ENCODE peak calls at places on chromosomes 5 and 9, in nine cellular contexts. L is HCT116, B is HepG2, R is sigmoid colon, I is GM12892, O is SK-N-MC, Q is GM12878, P is K562, D is SK-N-SH. V is an unnamed sample.

GRCh38 chr9:107281164-107281563 is 1.9 kb upstream of the RAD23B start:
- DNase-seq in B (no peak), O (no peak), P (no peak), R (no peak), Q (no peak), L (no peak), D (no peak), I (no peak), V (no peak)

GRCh38 chr5:89601880-89602279 is 718.9 kb upstream of the MEF2C start:
- DNase-seq in D (no peak), P (no peak), L (no peak), O (no peak), I (no peak), B (no peak), Q (no peak), R (no peak), V (no peak)

GRCh38 chr9:129408535-129409215 is 212.2 kb downstream of the C9orf50 start:
- DNase-seq in O (no peak), D (peak; percentile 76), B (no peak), Q (no peak), R (no peak), P (no peak), L (no peak), I (no peak), V (no peak)

GRCh38 chr9:92609142-92609500 is 60.8 kb downstream of the IPPK start:
- DNase-seq in Q (no peak), L (no peak), O (no peak), I (no peak), R (no peak), D (peak; percentile 39), P (no peak), B (no peak), V (no peak)

GRCh38 chr9:134190232-134191121 is 26.1 kb upstream of the RNU6ATAC start:
- DNase-seq in I (peak; percentile 9), B (no peak), R (peak; percentile 50), P (no peak), O (no peak), D (peak; percentile 20), L (no peak), Q (no peak), V (no peak)

GRCh38 chr9:70485273-70485858 is 70.9 kb upstream of the KLF9 start:
- DNase-seq in D (no peak), R (no peak), L (no peak), O (no peak), Q (no peak), P (peak; percentile 93), B (no peak), I (no peak), V (no peak)

GRCh38 chr5:139488269-139488668 is 5.7 kb upstream of the STING1 start:
- DNase-seq in D (no peak), I (no peak), Q (no peak), L (no peak), O (no peak), R (peak; percentile 77), B (no peak), P (no peak), V (peak; percentile 25)

GRCh38 chr9:108272350-108272899 is 583.4 kb downstream of the ACTL7B start:
- DNase-seq in I (no peak), D (peak; percentile 40), R (peak; percentile 72), P (peak; percentile 65), O (no peak), B (peak; percentile 16), Q (no peak), L (peak; percentile 38), V (peak; percentile 66)

GRCh38 chr5:165286692-165287091 is 1781.3 kb downstream of the MAT2B start:
- DNase-seq in B (no peak), Q (no peak), R (no peak), D (no peak), I (no peak), P (no peak), L (no peak), O (no peak), V (no peak)

GRCh38 chr5:165290535-165290934 is 1785.1 kb downstream of the MAT2B start:
- DNase-seq in B (no peak), D (no peak), L (no peak), P (no peak), R (no peak), I (no peak), O (no peak), Q (no peak), V (no peak)
- TF ChIP-seq POLR2AphosphoS5 in B (no peak), D (no peak), L (no peak), P (no peak), R (no peak), I (no peak), O (no peak), Q (no peak), V (no peak)

DNA sequence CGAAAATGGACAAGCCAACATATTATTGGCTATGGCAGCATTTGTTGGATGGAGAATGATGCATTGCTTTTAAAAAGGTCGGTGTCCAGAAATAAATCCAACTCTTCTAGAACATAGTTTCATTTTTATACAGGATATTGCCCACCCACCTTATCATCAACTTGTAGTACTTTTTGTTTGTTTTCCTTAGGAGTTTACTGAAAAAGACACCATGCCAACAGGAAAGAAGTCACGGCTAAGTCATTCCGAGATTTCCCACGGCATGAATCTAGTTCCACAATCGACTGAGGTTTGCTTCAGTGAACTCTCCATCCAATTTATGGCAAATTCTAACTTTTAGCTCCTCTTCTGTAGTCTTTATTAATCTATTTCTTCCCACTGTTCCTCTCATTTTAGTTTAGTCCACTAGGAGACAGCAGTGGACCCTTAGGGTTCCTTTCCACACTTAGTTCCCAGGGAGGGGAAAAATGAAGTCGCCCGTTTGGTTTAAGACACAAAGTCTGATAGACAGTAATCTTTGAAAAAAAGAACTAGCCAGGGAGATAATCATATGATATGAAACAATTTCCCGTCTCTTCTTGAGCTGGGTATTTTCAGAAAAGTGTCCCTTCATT is 237.5 kb downstream of the AP3B1 start:
- DNase-seq in O (no peak), I (no peak), Q (no peak), D (no peak), R (no peak), L (no peak), B (no peak), P (no peak), V (no peak)
- TF ChIP-seq POLR2AphosphoS5 in O (no peak), I (no peak), Q (no peak), D (no peak), R (no peak), L (no peak), B (no peak), P (no peak), V (no peak)

GRCh38 chr9:100425758-100426157 is 1.2 kb upstream of the MSANTD3 start:
- DNase-seq in Q (no peak), R (no peak), I (no peak), B (no peak), D (no peak), L (no peak), O (no peak), P (no peak), V (no peak)

GRCh38 chr9:100428871-100429654 is 2.1 kb downstream of the MSANTD3 start:
- DNase-seq in P (no peak), D (no peak), I (no peak), O (no peak), R (no peak), Q (no peak), B (peak; percentile 89), L (peak; percentile 83), V (no peak)

GRCh38 chr9:100427366-100428263 is 672 bp downstream of the MSANTD3 start:
- DNase-seq in D (no peak), B (peak; percentile 36), I (no peak), O (no peak), R (peak; percentile 85), L (peak; percentile 35), P (peak; percentile 50), Q (no peak), V (peak; percentile 57)

GRCh38 chr9:100426194-100426531 is 780 bp upstream of the MSANTD3 start:
- DNase-seq in O (no peak), D (peak; percentile 29), L (no peak), R (no peak), I (no peak), Q (no peak), B (no peak), P (no peak), V (no peak)

DNA sequence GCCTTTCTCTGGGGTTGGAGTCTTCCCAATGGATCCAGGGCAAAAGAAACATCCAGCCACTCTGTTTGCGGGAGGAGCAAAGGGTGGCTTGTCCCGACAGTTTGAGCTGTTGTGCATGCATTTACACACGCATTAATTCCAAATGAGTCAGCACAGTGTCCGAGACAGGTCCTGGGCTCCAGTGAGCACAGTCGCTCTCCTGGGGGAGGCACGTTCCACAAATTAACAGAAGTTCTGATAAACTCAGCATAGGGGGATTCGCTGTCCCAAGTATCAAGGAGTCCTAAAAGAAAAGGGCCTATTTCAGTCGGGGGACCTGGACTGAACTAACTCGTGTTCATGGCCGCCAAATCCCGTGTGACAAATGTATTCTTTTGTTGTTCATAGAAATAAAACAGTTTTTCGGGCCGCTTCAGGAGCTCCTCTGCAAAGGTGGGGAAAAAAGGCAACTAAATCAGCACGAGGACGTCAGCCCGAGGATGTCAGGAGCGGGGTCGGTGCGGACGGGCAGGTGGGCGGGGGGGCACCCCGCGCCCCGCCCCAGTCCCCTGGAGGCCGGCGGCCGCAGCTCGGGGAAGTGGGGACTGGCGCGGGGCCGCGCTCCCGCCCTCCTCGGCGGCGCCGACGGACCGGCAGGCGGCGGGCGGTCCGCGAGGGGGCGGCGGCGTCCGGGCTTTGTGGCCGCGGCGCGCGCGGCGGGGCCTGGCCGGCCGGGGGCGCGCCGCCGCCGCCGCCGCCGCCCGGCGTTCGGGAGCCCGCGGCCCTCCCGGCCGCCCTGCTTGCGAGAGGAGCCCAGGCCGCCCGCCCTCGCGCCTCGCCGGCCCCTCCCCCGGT is at the start of gene MSANTD3:
- DNase-seq in D (peak; percentile 94), B (peak; percentile 76), O (no peak), R (peak; percentile 77), L (peak; percentile 50), I (peak; percentile 76), Q (no peak), P (peak; percentile 89), V (peak; percentile 68)
- TF ChIP-seq POLR2AphosphoS5 in D (peak; percentile 52), B (peak; percentile 61), O (peak; percentile 76), R (peak; percentile 42), L (peak; percentile 60), I (no peak), Q (no peak), P (peak; percentile 37), V (no peak)

GRCh38 chr9:93674580-93675335 is 98.4 kb downstream of the PHF2 start:
- DNase-seq in R (peak; percentile 57), I (peak; percentile 5), L (no peak), O (no peak), D (peak; percentile 9), Q (no peak), P (no peak), B (no peak), V (no peak)

GRCh38 chr9:93675336-93676150 is 99.2 kb downstream of the PHF2 start:
- DNase-seq in Q (no peak), D (peak; percentile 18), I (peak; percentile 13), R (peak; percentile 65), L (no peak), B (no peak), P (no peak), O (no peak), V (peak; percentile 5)

GRCh38 chr9:93673271-93673843 is 97.0 kb downstream of the PHF2 start:
- DNase-seq in B (no peak), L (no peak), Q (no peak), O (no peak), D (peak; percentile 35), I (peak; percentile 12), R (peak; percentile 53), P (no peak), V (peak; percentile 4)

GRCh38 chr9:93672622-93673270 is 96.4 kb downstream of the PHF2 start:
- DNase-seq in D (peak; percentile 24), B (no peak), P (no peak), I (peak; percentile 12), L (no peak), O (no peak), Q (no peak), R (no peak), V (no peak)

DNA sequence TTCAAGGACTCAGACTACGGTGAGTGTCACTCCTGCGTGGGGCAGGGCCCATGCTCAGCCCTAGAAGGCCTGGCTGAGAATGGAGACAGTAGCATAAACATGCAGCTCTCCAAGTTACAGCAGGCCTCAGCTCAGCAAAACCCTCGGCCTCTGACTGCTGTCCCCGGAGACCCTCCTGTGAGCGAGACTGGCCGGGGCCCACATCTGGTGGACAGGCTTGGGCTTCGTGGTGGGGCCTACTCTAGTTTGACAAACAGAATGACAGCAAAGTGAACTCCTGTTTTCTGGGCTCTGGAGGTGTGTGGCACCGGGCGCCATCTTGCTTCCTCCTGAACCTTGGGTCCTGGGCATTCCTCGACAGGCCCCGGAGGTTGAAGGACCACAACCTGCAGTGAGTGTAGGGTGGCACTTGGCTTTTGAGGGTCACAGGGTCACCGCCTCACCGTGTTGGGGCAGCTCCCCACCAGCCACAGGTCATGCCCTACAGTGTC is 97.5 kb downstream of the PHF2 start:
- DNase-seq in Q (no peak), P (no peak), I (peak; percentile 4), B (no peak), O (no peak), R (peak; percentile 52), L (no peak), D (peak; percentile 15), V (peak; percentile 3)
- TF ChIP-seq POLR2AphosphoS5 in Q (no peak), P (no peak), I (no peak), B (no peak), O (no peak), R (no peak), L (no peak), D (no peak), V (no peak)